ENCODE peak calls at places on chromosomes 16 and 17, in nine cellular contexts. M, O, X, R, U, A, B, D and F are unnamed samples.

GRCh38 chr17:52159159-52159809 is 770 bp upstream of the CA10 start:
- DNase-seq in U (no peak), M (peak), A (no peak), D (no peak), R (no peak), O (no peak), X (no peak), B (no peak), F (no peak)

GRCh38 chr17:64074704-64075484 is 54.5 kb upstream of the ICAM2 start:
- DNase-seq in D (peak), X (no peak), R (peak), A (no peak), B (no peak), U (no peak), M (no peak), O (no peak), F (peak)

GRCh38 chr17:65668211-65668610 is 106.8 kb upstream of the AXIN2 start:
- DNase-seq in U (no peak), R (no peak), O (no peak), D (no peak), M (no peak), X (no peak), B (no peak), A (no peak), F (no peak)

GRCh38 chr17:81508639-81509047 is 4.0 kb downstream of the ACTG1 start:
- DNase-seq in D (peak), R (peak), O (no peak), A (peak), U (peak), X (peak), B (no peak), M (peak), F (no peak)

GRCh38 chr16:67936124-67936875 is at the start of gene PSMB10:
- DNase-seq in M (no peak), U (peak), B (peak), X (peak), O (peak), A (no peak), R (peak), D (peak), F (peak)

GRCh38 chr16:50480206-50480605 is 68.0 kb upstream of the NKD1 start:
- DNase-seq in R (no peak), X (no peak), A (no peak), U (no peak), M (no peak), B (no peak), D (no peak), O (no peak), F (no peak)

GRCh38 chr16:70454221-70455034 is at the start of gene FCSK:
- DNase-seq in O (peak), M (peak), X (peak), A (no peak), U (peak), D (peak), B (peak), R (peak), F (peak)

GRCh38 chr16:21667575-21667974 is 3.8 kb downstream of the OTOA start:
- DNase-seq in B (no peak), D (no peak), X (no peak), O (no peak), M (no peak), A (no peak), U (no peak), R (no peak), F (no peak)

GRCh38 chr17:73090396-73091202 is 1.9 kb downstream of the SLC39A11 start:
- DNase-seq in O (no peak), X (no peak), A (no peak), M (no peak), B (no peak), D (no peak), U (no peak), R (no peak), F (no peak)

GRCh38 chr17:18267366-18267765 is 6.9 kb downstream of the MIEF2 start:
- DNase-seq in B (no peak), X (no peak), U (no peak), A (no peak), D (no peak), R (no peak), M (peak), O (no peak), F (no peak)

GRCh38 chr17:69961488-69962145 is 113.4 kb upstream of the KCNJ16 start:
- DNase-seq in A (no peak), U (no peak), R (peak), M (peak), D (no peak), O (no peak), B (no peak), X (peak), F (no peak)

GRCh38 chr17:55897301-55897700 is 146.4 kb downstream of the PCTP start:
- DNase-seq in A (no peak), O (no peak), B (no peak), M (no peak), X (peak), R (no peak), U (no peak), D (no peak), F (no peak)

GRCh38 chr17:5821057-5821456 is 236.7 kb upstream of the NLRP1 start:
- DNase-seq in D (no peak), R (peak), B (no peak), M (peak), X (no peak), U (no peak), O (no peak), A (no peak), F (peak)

GRCh38 chr17:77507116-77507885 is 366.5 kb downstream of the SEC14L1 start:
- DNase-seq in B (peak), D (no peak), O (no peak), M (peak), R (no peak), U (peak), A (peak), X (peak), F (peak)

GRCh38 chr17:47955497-47956461 is 1.9 kb downstream of the PRR15L start:
- DNase-seq in A (no peak), M (no peak), U (no peak), D (peak), R (no peak), B (no peak), X (no peak), O (no peak), F (no peak)

GRCh38 chr17:79176792-79177601 is 102.4 kb downstream of the ENGASE start:
- DNase-seq in U (no peak), O (no peak), B (no peak), X (no peak), R (no peak), D (peak), A (no peak), M (no peak), F (no peak)

GRCh38 chr17:76000755-76001521 is at the start of gene CDK3:
- DNase-seq in R (no peak), A (peak), X (no peak), O (no peak), M (no peak), U (no peak), B (peak), D (peak), F (no peak)

GRCh38 chr16:5965321-5965720 is 867.7 kb upstream of the EEF2KMT start:
- DNase-seq in D (no peak), B (no peak), O (no peak), X (no peak), R (no peak), U (no peak), A (no peak), M (no peak), F (no peak)

GRCh38 chr16:81737885-81738536 is 41.1 kb upstream of the PLCG2 start:
- DNase-seq in O (peak), R (peak), B (peak), A (no peak), U (peak), M (peak), X (peak), D (peak), F (peak)

GRCh38 chr17:46152423-46152822 is 40.8 kb downstream of the KANSL1 start:
- DNase-seq in B (no peak), X (no peak), O (no peak), D (no peak), R (no peak), U (no peak), M (no peak), A (no peak), F (no peak)

GRCh38 chr17:38745545-38745944 is 2.6 kb downstream of the PCGF2 start:
- DNase-seq in O (no peak), X (no peak), M (no peak), B (no peak), U (no peak), A (no peak), D (no peak), R (no peak), F (no peak)

GRCh38 chr17:75531724-75532090 is 6.2 kb downstream of the LLGL2 start:
- DNase-seq in B (no peak), D (no peak), U (no peak), M (no peak), A (no peak), X (no peak), R (no peak), O (no peak), F (peak)

GRCh38 chr17:40290629-40291296 is 3.1 kb downstream of the CDC6 start:
- DNase-seq in A (peak), X (no peak), O (no peak), U (peak), M (no peak), B (no peak), D (peak), R (peak), F (peak)

GRCh38 chr17:21163101-21163500 is 36.3 kb downstream of the DHRS7B start:
- DNase-seq in B (no peak), R (no peak), A (no peak), U (no peak), M (no peak), D (no peak), X (no peak), O (no peak), F (no peak)

GRCh38 chr17:49053171-49053829 is 56.1 kb downstream of the IGF2BP1 start:
- DNase-seq in X (no peak), R (no peak), O (no peak), U (no peak), D (no peak), B (no peak), A (no peak), M (peak), F (no peak)

GRCh38 chr17:81869221-81870154 is 1.6 kb downstream of the ARHGDIA start:
- DNase-seq in A (no peak), D (peak), X (peak), B (no peak), U (peak), O (no peak), R (no peak), M (peak), F (no peak)

GRCh38 chr17:74201250-74201649 is 2.2 kb upstream of the RPL38 start:
- DNase-seq in D (no peak), M (no peak), U (no peak), R (peak), A (no peak), O (no peak), B (no peak), X (peak), F (peak)

DNA sequence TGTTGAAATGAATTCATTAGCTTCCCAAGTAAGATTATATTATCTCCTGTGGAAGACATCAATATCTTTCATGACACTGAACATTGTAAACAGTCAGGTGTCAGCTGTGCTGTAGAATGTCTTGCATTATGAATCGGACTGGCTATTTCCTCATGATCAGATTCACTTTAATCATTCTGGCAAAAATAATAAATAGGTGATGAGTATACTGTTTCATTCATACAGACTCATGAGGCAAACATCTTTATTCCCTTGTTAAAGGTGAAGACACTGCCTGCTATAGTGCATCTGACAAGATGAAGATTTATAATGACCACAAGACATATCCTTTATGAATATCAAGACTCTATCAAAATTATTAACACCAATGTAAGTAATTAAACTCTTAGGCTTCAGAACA is 51.3 kb upstream of the ARL6IP1 start:
- DNase-seq in M (no peak), O (no peak), D (no peak), R (no peak), A (no peak), X (no peak), U (no peak), B (no peak), F (no peak)
- H3K27ac ChIP-seq in M (no peak), O (no peak), D (no peak), R (no peak), A (no peak), X (no peak), U (no peak), B (no peak), F (no peak)

GRCh38 chr16:87791295-87792204 is 25.8 kb upstream of the KLHDC4 start:
- DNase-seq in X (no peak), U (no peak), A (no peak), D (no peak), O (no peak), M (peak), B (no peak), R (no peak), F (no peak)
- TF ChIP-seq CTCF in X (no peak), U (no peak), A (no peak), D (no peak), O (no peak), M (no peak), B (no peak), R (no peak), F (no peak)

GRCh38 chr17:57852955-57853328 is 3.1 kb upstream of the MRPS23 start:
- DNase-seq in A (no peak), O (no peak), U (no peak), R (no peak), D (no peak), B (no peak), X (no peak), M (no peak), F (no peak)
- H3K27ac ChIP-seq in A (peak), O (no peak), U (peak), R (no peak), D (peak), B (peak), X (peak), M (no peak), F (no peak)

GRCh38 chr16:53509906-53510703 is 7.1 kb upstream of the AKTIP start:
- DNase-seq in U (peak), B (peak), A (peak), X (peak), M (peak), D (peak), R (peak), O (no peak), F (peak)

GRCh38 chr16:53511084-53511402 is 8.0 kb upstream of the AKTIP start:
- DNase-seq in O (no peak), U (no peak), X (no peak), M (no peak), A (no peak), D (no peak), R (no peak), B (no peak), F (no peak)

GRCh38 chr16:53507464-53508180 is 4.6 kb upstream of the AKTIP start:
- DNase-seq in R (no peak), B (no peak), X (no peak), D (no peak), O (no peak), A (no peak), M (no peak), U (peak), F (no peak)

GRCh38 chr16:53511403-53512280 is 8.6 kb upstream of the AKTIP start:
- DNase-seq in A (no peak), M (no peak), X (no peak), D (peak), O (no peak), U (no peak), R (no peak), B (no peak), F (no peak)

GRCh38 chr16:53510704-53511070 is 7.7 kb upstream of the AKTIP start:
- DNase-seq in U (no peak), A (no peak), B (no peak), X (no peak), R (no peak), O (no peak), M (no peak), D (no peak), F (no peak)
- TF ChIP-seq CTCF in U (no peak), A (no peak), B (peak), X (no peak), R (no peak), O (no peak), M (peak), D (no peak), F (peak)